ENCODE peak calls at places on chromosomes 16 and 17, in ten cellular contexts. One of them, this sample, is unnamed.

GRCh38 chr16:86718118-86718517 is 139.8 kb downstream of the FOXL1 start:
- DNase-seq in substantia nigra: no peak
- DNase-seq in GOT3: no peak
- DNase-seq in glutamatergic neuron: no peak
- DNase-seq in NCI-H2171 treated with DMSO at 0.1 percent for 48 hours: no peak
- DNase-seq in NCI-H1436 treated with DMSO at 0.1 percent for 48 hours: no peak
- DNase-seq in kidney glomerular epithelial cell: no peak
- DNase-seq in T-helper 2 cell: no peak
- DNase-seq in suprapubic skin: no peak
- DNase-seq in left cardiac atrium: no peak
- DNase-seq in this sample: no peak

GRCh38 chr16:61829631-61830030 is 206.6 kb downstream of the CDH8 start:
- DNase-seq in glutamatergic neuron: no peak
- DNase-seq in substantia nigra: no peak
- DNase-seq in kidney glomerular epithelial cell: no peak
- DNase-seq in NCI-H2171 treated with DMSO at 0.1 percent for 48 hours: no peak
- DNase-seq in T-helper 2 cell: no peak
- DNase-seq in left cardiac atrium: no peak
- DNase-seq in GOT3: no peak
- DNase-seq in NCI-H1436 treated with DMSO at 0.1 percent for 48 hours: no peak
- DNase-seq in suprapubic skin: no peak
- DNase-seq in this sample: no peak

GRCh38 chr17:36888236-36888957 is 48.9 kb upstream of the LHX1 start:
- DNase-seq in kidney glomerular epithelial cell: no peak
- DNase-seq in glutamatergic neuron: peak
- DNase-seq in NCI-H2171 treated with DMSO at 0.1 percent for 48 hours: peak
- DNase-seq in GOT3: no peak
- DNase-seq in suprapubic skin: no peak
- DNase-seq in T-helper 2 cell: no peak
- DNase-seq in left cardiac atrium: no peak
- DNase-seq in NCI-H1436 treated with DMSO at 0.1 percent for 48 hours: peak
- DNase-seq in substantia nigra: no peak
- DNase-seq in this sample: no peak

GRCh38 chr17:77429985-77430752 is 289.4 kb downstream of the SEC14L1 start:
- DNase-seq in kidney glomerular epithelial cell: peak
- DNase-seq in NCI-H1436 treated with DMSO at 0.1 percent for 48 hours: no peak
- DNase-seq in substantia nigra: peak
- DNase-seq in NCI-H2171 treated with DMSO at 0.1 percent for 48 hours: no peak
- DNase-seq in T-helper 2 cell: peak
- DNase-seq in GOT3: peak
- DNase-seq in left cardiac atrium: peak
- DNase-seq in glutamatergic neuron: peak
- DNase-seq in suprapubic skin: peak
- DNase-seq in this sample: peak

GRCh38 chr16:22161999-22162657 is at the start of gene SDR42E2:
- DNase-seq in left cardiac atrium: no peak
- DNase-seq in GOT3: no peak
- DNase-seq in T-helper 2 cell: peak
- DNase-seq in suprapubic skin: no peak
- DNase-seq in substantia nigra: no peak
- DNase-seq in glutamatergic neuron: peak
- DNase-seq in NCI-H1436 treated with DMSO at 0.1 percent for 48 hours: no peak
- DNase-seq in kidney glomerular epithelial cell: no peak
- DNase-seq in NCI-H2171 treated with DMSO at 0.1 percent for 48 hours: peak
- DNase-seq in this sample: no peak

GRCh38 chr17:39591958-39592954 is 15.5 kb downstream of the NEUROD2 start:
- DNase-seq in GOT3: no peak
- DNase-seq in glutamatergic neuron: no peak
- DNase-seq in substantia nigra: no peak
- DNase-seq in NCI-H2171 treated with DMSO at 0.1 percent for 48 hours: peak
- DNase-seq in kidney glomerular epithelial cell: peak
- DNase-seq in T-helper 2 cell: peak
- DNase-seq in NCI-H1436 treated with DMSO at 0.1 percent for 48 hours: no peak
- DNase-seq in suprapubic skin: no peak
- DNase-seq in left cardiac atrium: no peak
- DNase-seq in this sample: no peak

GRCh38 chr17:44362964-44363612 is 565 bp downstream of the FAM171A2 start:
- DNase-seq in NCI-H1436 treated with DMSO at 0.1 percent for 48 hours: no peak
- DNase-seq in suprapubic skin: peak
- DNase-seq in left cardiac atrium: no peak
- DNase-seq in substantia nigra: no peak
- DNase-seq in kidney glomerular epithelial cell: no peak
- DNase-seq in GOT3: no peak
- DNase-seq in T-helper 2 cell: no peak
- DNase-seq in glutamatergic neuron: peak
- DNase-seq in NCI-H2171 treated with DMSO at 0.1 percent for 48 hours: no peak
- DNase-seq in this sample: no peak

GRCh38 chr16:1678500-1679098 is 520 bp downstream of the JPT2 start:
- DNase-seq in T-helper 2 cell: peak
- DNase-seq in left cardiac atrium: peak
- DNase-seq in glutamatergic neuron: peak
- DNase-seq in GOT3: no peak
- DNase-seq in suprapubic skin: no peak
- DNase-seq in NCI-H1436 treated with DMSO at 0.1 percent for 48 hours: no peak
- DNase-seq in kidney glomerular epithelial cell: peak
- DNase-seq in substantia nigra: peak
- DNase-seq in NCI-H2171 treated with DMSO at 0.1 percent for 48 hours: peak
- DNase-seq in this sample: no peak

GRCh38 chr17:41656249-41657023 is 32.1 kb upstream of the KRT17 start:
- DNase-seq in NCI-H1436 treated with DMSO at 0.1 percent for 48 hours: no peak
- DNase-seq in NCI-H2171 treated with DMSO at 0.1 percent for 48 hours: no peak
- DNase-seq in T-helper 2 cell: no peak
- DNase-seq in left cardiac atrium: no peak
- DNase-seq in substantia nigra: no peak
- DNase-seq in GOT3: no peak
- DNase-seq in kidney glomerular epithelial cell: no peak
- DNase-seq in suprapubic skin: no peak
- DNase-seq in glutamatergic neuron: no peak
- DNase-seq in this sample: no peak

GRCh38 chr16:87350681-87351319 is 32.8 kb downstream of the FBXO31 start:
- DNase-seq in NCI-H2171 treated with DMSO at 0.1 percent for 48 hours: no peak
- DNase-seq in GOT3: no peak
- DNase-seq in left cardiac atrium: no peak
- DNase-seq in NCI-H1436 treated with DMSO at 0.1 percent for 48 hours: no peak
- DNase-seq in T-helper 2 cell: no peak
- DNase-seq in suprapubic skin: no peak
- DNase-seq in kidney glomerular epithelial cell: no peak
- DNase-seq in glutamatergic neuron: peak
- DNase-seq in substantia nigra: peak
- DNase-seq in this sample: no peak

GRCh38 chr16:31876955-31877828 is 3.6 kb downstream of the ZNF267 start:
- DNase-seq in glutamatergic neuron: no peak
- DNase-seq in T-helper 2 cell: peak
- DNase-seq in substantia nigra: no peak
- DNase-seq in kidney glomerular epithelial cell: peak
- DNase-seq in NCI-H1436 treated with DMSO at 0.1 percent for 48 hours: no peak
- DNase-seq in suprapubic skin: no peak
- DNase-seq in left cardiac atrium: no peak
- DNase-seq in NCI-H2171 treated with DMSO at 0.1 percent for 48 hours: no peak
- DNase-seq in GOT3: no peak
- DNase-seq in this sample: no peak

GRCh38 chr16:78962457-78962929 is 638.0 kb downstream of the MAF start:
- DNase-seq in NCI-H1436 treated with DMSO at 0.1 percent for 48 hours: no peak
- DNase-seq in GOT3: no peak
- DNase-seq in left cardiac atrium: no peak
- DNase-seq in T-helper 2 cell: peak
- DNase-seq in substantia nigra: no peak
- DNase-seq in kidney glomerular epithelial cell: peak
- DNase-seq in NCI-H2171 treated with DMSO at 0.1 percent for 48 hours: no peak
- DNase-seq in glutamatergic neuron: no peak
- DNase-seq in suprapubic skin: no peak
- DNase-seq in this sample: no peak

GRCh38 chr16:2365895-2366294 is 25.4 kb upstream of the ABCA3 start:
- DNase-seq in T-helper 2 cell: no peak
- DNase-seq in NCI-H2171 treated with DMSO at 0.1 percent for 48 hours: no peak
- DNase-seq in substantia nigra: no peak
- DNase-seq in NCI-H1436 treated with DMSO at 0.1 percent for 48 hours: no peak
- DNase-seq in suprapubic skin: no peak
- DNase-seq in GOT3: no peak
- DNase-seq in left cardiac atrium: no peak
- DNase-seq in glutamatergic neuron: no peak
- DNase-seq in kidney glomerular epithelial cell: peak
- DNase-seq in this sample: no peak

GRCh38 chr16:68718596-68718995 is 18.5 kb upstream of the CDH1 start:
- DNase-seq in glutamatergic neuron: no peak
- DNase-seq in GOT3: no peak
- DNase-seq in substantia nigra: no peak
- DNase-seq in suprapubic skin: no peak
- DNase-seq in kidney glomerular epithelial cell: no peak
- DNase-seq in NCI-H2171 treated with DMSO at 0.1 percent for 48 hours: no peak
- DNase-seq in left cardiac atrium: no peak
- DNase-seq in T-helper 2 cell: no peak
- DNase-seq in NCI-H1436 treated with DMSO at 0.1 percent for 48 hours: no peak
- DNase-seq in this sample: no peak

GRCh38 chr17:63998721-63999679 is 849 bp downstream of the PRR29 start:
- DNase-seq in suprapubic skin: peak
- DNase-seq in T-helper 2 cell: no peak
- DNase-seq in left cardiac atrium: no peak
- DNase-seq in glutamatergic neuron: no peak
- DNase-seq in NCI-H1436 treated with DMSO at 0.1 percent for 48 hours: no peak
- DNase-seq in NCI-H2171 treated with DMSO at 0.1 percent for 48 hours: no peak
- DNase-seq in substantia nigra: no peak
- DNase-seq in GOT3: no peak
- DNase-seq in kidney glomerular epithelial cell: no peak
- DNase-seq in this sample: no peak

GRCh38 chr16:70764632-70765031 is 36.3 kb downstream of the VAC14 start:
- DNase-seq in kidney glomerular epithelial cell: no peak
- DNase-seq in NCI-H1436 treated with DMSO at 0.1 percent for 48 hours: no peak
- DNase-seq in T-helper 2 cell: no peak
- DNase-seq in suprapubic skin: no peak
- DNase-seq in GOT3: no peak
- DNase-seq in glutamatergic neuron: no peak
- DNase-seq in NCI-H2171 treated with DMSO at 0.1 percent for 48 hours: no peak
- DNase-seq in left cardiac atrium: no peak
- DNase-seq in substantia nigra: no peak
- DNase-seq in this sample: no peak

GRCh38 chr17:50274142-50274944 is at the start of gene TMEM92:
- DNase-seq in kidney glomerular epithelial cell: no peak
- DNase-seq in NCI-H1436 treated with DMSO at 0.1 percent for 48 hours: no peak
- DNase-seq in NCI-H2171 treated with DMSO at 0.1 percent for 48 hours: no peak
- DNase-seq in substantia nigra: no peak
- DNase-seq in left cardiac atrium: no peak
- DNase-seq in suprapubic skin: no peak
- DNase-seq in T-helper 2 cell: no peak
- DNase-seq in glutamatergic neuron: no peak
- DNase-seq in GOT3: no peak
- DNase-seq in this sample: no peak

GRCh38 chr17:82477934-82478333 is 19.4 kb downstream of the NARF start:
- DNase-seq in NCI-H1436 treated with DMSO at 0.1 percent for 48 hours: no peak
- DNase-seq in left cardiac atrium: no peak
- DNase-seq in glutamatergic neuron: no peak
- DNase-seq in kidney glomerular epithelial cell: no peak
- DNase-seq in suprapubic skin: no peak
- DNase-seq in substantia nigra: no peak
- DNase-seq in GOT3: no peak
- DNase-seq in NCI-H2171 treated with DMSO at 0.1 percent for 48 hours: no peak
- DNase-seq in T-helper 2 cell: peak
- DNase-seq in this sample: no peak

GRCh38 chr17:73798111-73798748 is 154.0 kb upstream of the SDK2 start:
- DNase-seq in GOT3: peak
- DNase-seq in kidney glomerular epithelial cell: peak
- DNase-seq in NCI-H1436 treated with DMSO at 0.1 percent for 48 hours: no peak
- DNase-seq in glutamatergic neuron: no peak
- DNase-seq in left cardiac atrium: no peak
- DNase-seq in T-helper 2 cell: no peak
- DNase-seq in NCI-H2171 treated with DMSO at 0.1 percent for 48 hours: no peak
- DNase-seq in suprapubic skin: no peak
- DNase-seq in substantia nigra: no peak
- DNase-seq in this sample: no peak

GRCh38 chr16:85602831-85603755 is 10.0 kb upstream of the GSE1 start:
- DNase-seq in NCI-H1436 treated with DMSO at 0.1 percent for 48 hours: no peak
- DNase-seq in glutamatergic neuron: peak
- DNase-seq in kidney glomerular epithelial cell: no peak
- DNase-seq in GOT3: no peak
- DNase-seq in suprapubic skin: no peak
- DNase-seq in T-helper 2 cell: no peak
- DNase-seq in NCI-H2171 treated with DMSO at 0.1 percent for 48 hours: peak
- DNase-seq in substantia nigra: no peak
- DNase-seq in left cardiac atrium: no peak
- DNase-seq in this sample: no peak

GRCh38 chr17:81097943-81098308 is 63.0 kb downstream of the BAIAP2 start:
- DNase-seq in kidney glomerular epithelial cell: peak
- DNase-seq in GOT3: no peak
- DNase-seq in left cardiac atrium: peak
- DNase-seq in suprapubic skin: no peak
- DNase-seq in substantia nigra: no peak
- DNase-seq in glutamatergic neuron: no peak
- DNase-seq in NCI-H1436 treated with DMSO at 0.1 percent for 48 hours: no peak
- DNase-seq in T-helper 2 cell: no peak
- DNase-seq in NCI-H2171 treated with DMSO at 0.1 percent for 48 hours: no peak
- DNase-seq in this sample: no peak

GRCh38 chr17:588519-588918 is 126.1 kb downstream of the VPS53 start:
- DNase-seq in NCI-H2171 treated with DMSO at 0.1 percent for 48 hours: no peak
- DNase-seq in left cardiac atrium: no peak
- DNase-seq in glutamatergic neuron: no peak
- DNase-seq in substantia nigra: no peak
- DNase-seq in kidney glomerular epithelial cell: no peak
- DNase-seq in T-helper 2 cell: no peak
- DNase-seq in NCI-H1436 treated with DMSO at 0.1 percent for 48 hours: no peak
- DNase-seq in GOT3: no peak
- DNase-seq in suprapubic skin: no peak
- DNase-seq in this sample: no peak

GRCh38 chr17:38702900-38703741 is 2.0 kb upstream of the MLLT6 start:
- DNase-seq in kidney glomerular epithelial cell: no peak
- DNase-seq in suprapubic skin: no peak
- DNase-seq in glutamatergic neuron: no peak
- DNase-seq in substantia nigra: peak
- DNase-seq in NCI-H1436 treated with DMSO at 0.1 percent for 48 hours: no peak
- DNase-seq in GOT3: no peak
- DNase-seq in NCI-H2171 treated with DMSO at 0.1 percent for 48 hours: no peak
- DNase-seq in T-helper 2 cell: peak
- DNase-seq in left cardiac atrium: no peak
- DNase-seq in this sample: no peak

GRCh38 chr16:28130099-28131088 is 66.9 kb upstream of the GSG1L start:
- DNase-seq in suprapubic skin: no peak
- DNase-seq in T-helper 2 cell: no peak
- DNase-seq in left cardiac atrium: no peak
- DNase-seq in NCI-H1436 treated with DMSO at 0.1 percent for 48 hours: no peak
- DNase-seq in substantia nigra: no peak
- DNase-seq in glutamatergic neuron: no peak
- DNase-seq in NCI-H2171 treated with DMSO at 0.1 percent for 48 hours: no peak
- DNase-seq in GOT3: no peak
- DNase-seq in kidney glomerular epithelial cell: no peak
- DNase-seq in this sample: no peak

GRCh38 chr17:27343972-27344607 is 50.2 kb downstream of the WSB1 start:
- DNase-seq in T-helper 2 cell: no peak
- DNase-seq in substantia nigra: no peak
- DNase-seq in NCI-H1436 treated with DMSO at 0.1 percent for 48 hours: no peak
- DNase-seq in left cardiac atrium: no peak
- DNase-seq in GOT3: no peak
- DNase-seq in glutamatergic neuron: no peak
- DNase-seq in suprapubic skin: no peak
- DNase-seq in kidney glomerular epithelial cell: no peak
- DNase-seq in NCI-H2171 treated with DMSO at 0.1 percent for 48 hours: no peak
- DNase-seq in this sample: no peak

GRCh38 chr16:84726670-84727467 is 27.1 kb downstream of the USP10 start:
- DNase-seq in GOT3: no peak
- DNase-seq in T-helper 2 cell: no peak
- DNase-seq in NCI-H2171 treated with DMSO at 0.1 percent for 48 hours: no peak
- DNase-seq in suprapubic skin: no peak
- DNase-seq in glutamatergic neuron: peak
- DNase-seq in substantia nigra: no peak
- DNase-seq in left cardiac atrium: peak
- DNase-seq in NCI-H1436 treated with DMSO at 0.1 percent for 48 hours: no peak
- DNase-seq in kidney glomerular epithelial cell: no peak
- DNase-seq in this sample: no peak

GRCh38 chr16:66121466-66121865 is 245.0 kb upstream of the CDH5 start:
- DNase-seq in substantia nigra: no peak
- DNase-seq in NCI-H1436 treated with DMSO at 0.1 percent for 48 hours: no peak
- DNase-seq in NCI-H2171 treated with DMSO at 0.1 percent for 48 hours: no peak
- DNase-seq in left cardiac atrium: no peak
- DNase-seq in glutamatergic neuron: no peak
- DNase-seq in T-helper 2 cell: no peak
- DNase-seq in kidney glomerular epithelial cell: no peak
- DNase-seq in suprapubic skin: no peak
- DNase-seq in GOT3: no peak
- DNase-seq in this sample: no peak

GRCh38 chr17:43401293-43401692 is 2.5 kb downstream of the ARL4D start:
- DNase-seq in NCI-H2171 treated with DMSO at 0.1 percent for 48 hours: no peak
- DNase-seq in left cardiac atrium: no peak
- DNase-seq in suprapubic skin: no peak
- DNase-seq in T-helper 2 cell: no peak
- DNase-seq in substantia nigra: no peak
- DNase-seq in NCI-H1436 treated with DMSO at 0.1 percent for 48 hours: no peak
- DNase-seq in kidney glomerular epithelial cell: peak
- DNase-seq in glutamatergic neuron: no peak
- DNase-seq in GOT3: peak
- DNase-seq in this sample: no peak